ENCODE peak calls at places on chromosome 15, in seven cellular contexts. S is osteoblast, M is RWPE2, F is Panc1, D is ovary, N is transverse colon, J is heart left ventricle. Y is an unnamed sample.

GRCh38 chr15:80920271-80920699 is 69.3 kb downstream of the MESD start:
- DNase-seq in S (no peak), M (no peak), F (no peak), D (no peak), N (no peak), J (no peak), Y (no peak)

GRCh38 chr15:89364741-89365450 is 30.3 kb upstream of the POLG start:
- DNase-seq in S (no peak), M (peak; percentile 69), F (no peak), D (no peak), N (no peak), J (no peak), Y (no peak)

GRCh38 chr15:36803773-36804172 is 224.3 kb downstream of the CDIN1 start:
- DNase-seq in S (no peak), M (no peak), F (no peak), D (no peak), N (no peak), J (no peak), Y (no peak)

GRCh38 chr15:39804026-39804425 is 21.4 kb upstream of the FSIP1 start:
- DNase-seq in S (no peak), M (no peak), F (no peak), D (no peak), N (no peak), J (no peak), Y (no peak)

GRCh38 chr15:50183112-50183794 is 1.3 kb downstream of the SLC27A2 start:
- DNase-seq in S (peak; percentile 47), M (no peak), F (no peak), D (no peak), N (no peak), J (no peak), Y (no peak)

GRCh38 chr15:28900041-28900891 is 14.5 kb downstream of the APBA2 start:
- DNase-seq in S (no peak), M (peak; percentile 60), F (no peak), D (no peak), N (no peak), J (no peak), Y (no peak)

GRCh38 chr15:55003900-55004879 is 192.6 kb downstream of the RSL24D1 start:
- DNase-seq in S (no peak), M (no peak), F (no peak), D (no peak), N (no peak), J (peak; percentile 28), Y (no peak)

GRCh38 chr15:93066834-93067648 is 22.0 kb downstream of the RGMA start:
- DNase-seq in S (no peak), M (no peak), F (no peak), D (no peak), N (no peak), J (no peak), Y (no peak)

GRCh38 chr15:74783072-74783807 is 1.4 kb downstream of the CSK start:
- DNase-seq in S (peak; percentile 87), M (peak; percentile 74), F (no peak), D (no peak), N (peak; percentile 59), J (peak; percentile 56), Y (no peak)

GRCh38 chr15:52306270-52306669 is 10.7 kb upstream of the MYO5C start:
- DNase-seq in S (no peak), M (no peak), F (peak; percentile 42), D (no peak), N (no peak), J (no peak), Y (no peak)

GRCh38 chr15:55546718-55547117 is 38.7 kb upstream of the DNAAF4 start:
- DNase-seq in S (no peak), M (no peak), F (no peak), D (no peak), N (no peak), J (no peak), Y (no peak)

GRCh38 chr15:98878172-98878571 is 129.4 kb downstream of the PGPEP1L start:
- DNase-seq in S (no peak), M (no peak), F (no peak), D (no peak), N (no peak), J (no peak), Y (no peak)

GRCh38 chr15:71545223-71545760 is 265.1 kb upstream of the NR2E3 start:
- DNase-seq in S (no peak), M (no peak), F (no peak), D (no peak), N (no peak), J (no peak), Y (no peak)

GRCh38 chr15:85168642-85169173 is 187.1 kb downstream of the PDE8A start:
- DNase-seq in S (peak; percentile 54), M (no peak), F (no peak), D (no peak), N (peak; percentile 57), J (no peak), Y (peak; percentile 81)

GRCh38 chr15:81309647-81310460 is 14.1 kb downstream of the STARD5 start:
- DNase-seq in S (no peak), M (no peak), F (no peak), D (no peak), N (no peak), J (no peak), Y (no peak)

GRCh38 chr15:80445300-80446041 is 41.3 kb downstream of the ARNT2 start:
- DNase-seq in S (no peak), M (no peak), F (no peak), D (no peak), N (no peak), J (no peak), Y (no peak)

GRCh38 chr15:101496198-101496986 is 6.9 kb upstream of the PCSK6 start:
- DNase-seq in S (peak; percentile 72), M (peak; percentile 56), F (no peak), D (no peak), N (peak; percentile 65), J (no peak), Y (no peak)

GRCh38 chr15:40055576-40056293 is 16.8 kb upstream of the SRP14 start:
- DNase-seq in S (no peak), M (no peak), F (no peak), D (no peak), N (no peak), J (peak; percentile 87), Y (peak; percentile 70)

GRCh38 chr15:34338347-34338746 is 766 bp upstream of the SLC12A6 start:
- DNase-seq in S (no peak), M (no peak), F (no peak), D (no peak), N (no peak), J (no peak), Y (no peak)

GRCh38 chr15:43312378-43312777 is 18.0 kb downstream of the LCMT2 start:
- DNase-seq in S (no peak), M (no peak), F (no peak), D (no peak), N (no peak), J (no peak), Y (no peak)
- H3K27ac ChIP-seq in S (no peak overlapping the region), M (no peak overlapping the region), F (no peak overlapping the region), D (no peak overlapping the region), N (no peak overlapping the region), J (no peak overlapping the region), Y (no peak overlapping the region)

GRCh38 chr15:66120422-66120821 is 133.1 kb downstream of the MEGF11 start:
- DNase-seq in S (peak; percentile 48), M (no peak), F (no peak), D (no peak), N (no peak), J (no peak), Y (no peak)

GRCh38 chr15:66128116-66128715 is 125.3 kb downstream of the MEGF11 start:
- DNase-seq in S (peak; percentile 45), M (no peak), F (no peak), D (no peak), N (no peak), J (no peak), Y (no peak)

GRCh38 chr15:66124626-66125025 is 128.9 kb downstream of the MEGF11 start:
- DNase-seq in S (peak; percentile 34), M (no peak), F (no peak), D (no peak), N (no peak), J (no peak), Y (no peak)

GRCh38 chr15:66126057-66126855 is 127.3 kb downstream of the MEGF11 start:
- DNase-seq in S (peak; percentile 8), M (no peak), F (no peak), D (no peak), N (no peak), J (no peak), Y (no peak)

GRCh38 chr15:66123799-66124198 is 129.8 kb downstream of the MEGF11 start:
- DNase-seq in S (peak; percentile 14), M (no peak), F (no peak), D (no peak), N (no peak), J (no peak), Y (no peak)
- H3K27me3 ChIP-seq in S (peaks cover 37% of the 10 kb centered on the region), M (peaks cover 11% of the 10 kb centered on the region), F (peaks cover 2% of the 10 kb centered on the region), D (no peaks in the 10 kb centered on the region), N (peaks cover 7% of the 10 kb centered on the region), J (peaks cover 7% of the 10 kb centered on the region), Y (no peaks in the 10 kb centered on the region)

GRCh38 chr15:42510258-42511009 is 15.0 kb downstream of the SNAP23 start:
- DNase-seq in S (no peak), M (no peak), F (no peak), D (no peak), N (no peak), J (no peak), Y (no peak)

GRCh38 chr15:42508263-42508690 is 12.8 kb downstream of the SNAP23 start:
- DNase-seq in S (no peak), M (no peak), F (no peak), D (peak; percentile 67), N (no peak), J (no peak), Y (no peak)

GRCh38 chr15:42511010-42511396 is 15.6 kb downstream of the SNAP23 start:
- DNase-seq in S (no peak), M (no peak), F (no peak), D (no peak), N (no peak), J (no peak), Y (no peak)

GRCh38 chr15:42504631-42505030 is 9.2 kb downstream of the SNAP23 start:
- DNase-seq in S (no peak), M (no peak), F (no peak), D (no peak), N (no peak), J (no peak), Y (no peak)

DNA sequence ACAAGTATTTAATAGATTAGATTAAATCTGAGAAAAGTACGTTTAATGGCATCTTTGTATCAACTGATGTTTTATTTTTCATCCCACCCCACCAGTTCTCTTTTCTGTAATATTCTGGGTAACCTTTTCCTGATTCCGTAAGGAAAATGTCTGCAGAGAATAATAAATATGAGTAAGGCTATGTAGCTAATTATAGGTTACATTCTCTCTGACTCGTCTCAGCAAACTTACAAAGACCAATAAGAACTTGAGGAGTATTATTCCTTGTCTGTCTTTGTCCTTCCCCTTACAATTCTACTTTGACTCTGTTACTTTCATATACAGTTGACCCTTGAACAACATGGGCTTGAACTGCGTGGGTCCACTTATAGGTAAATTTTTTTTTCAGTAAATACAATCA is 12.1 kb downstream of the SNAP23 start:
- DNase-seq in S (no peak), M (no peak), F (no peak), D (no peak), N (no peak), J (no peak), Y (no peak)
- H3K4me1 ChIP-seq in S (peaks cover 25% of the 10 kb centered on the region), M (peaks cover 10% of the 10 kb centered on the region), F (no peaks in the 10 kb centered on the region), D (peaks cover 11% of the 10 kb centered on the region), N (no peaks in the 10 kb centered on the region), J (no peaks in the 10 kb centered on the region), Y (no peaks in the 10 kb centered on the region)

DNA sequence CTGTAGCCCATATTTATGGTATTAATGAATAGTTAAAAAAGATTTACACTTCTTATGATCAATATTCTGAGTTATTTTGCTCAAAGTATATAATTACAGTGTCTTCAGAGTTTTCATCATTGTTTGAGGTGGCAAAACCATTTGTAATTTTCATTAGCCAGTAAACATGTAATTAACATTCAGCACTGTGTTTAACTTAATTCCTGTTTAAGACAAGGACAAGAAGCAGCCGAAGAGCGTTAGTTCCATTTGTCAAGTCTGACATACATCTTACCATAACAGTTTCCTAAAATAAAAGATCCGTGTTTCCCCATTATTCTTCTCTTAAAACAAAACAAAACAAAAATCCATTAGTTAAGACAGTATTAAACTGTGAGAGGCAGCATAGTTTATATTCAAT is 5.6 kb upstream of the NR2F2 start:
- DNase-seq in S (no peak), M (no peak), F (no peak), D (no peak), N (no peak), J (no peak), Y (no peak)
- H3K27ac ChIP-seq in S (peak overlapping the region; percentile 88), M (peak overlapping the region; percentile 88), F (peak overlapping the region; percentile 92), D (peak overlapping the region; percentile 82), N (peak overlapping the region; percentile 81), J (peak overlapping the region; percentile 82), Y (peak overlapping the region; percentile 0)

Y was measured in pancreas.